ENCODE peak calls at places on chromosome 7, in nine cellular contexts. M is naive thymus-derived CD8-positive, alpha-beta T cell; Y is activated CD8-positive, alpha-beta T cell treated with anti-CD3 and anti-CD28 coated beads for 36 hours; X is lung; D is IMR-90; C is heart right ventricle; I is activated T-helper 17 cell treated with anti-CD3 and anti-CD28 coated beads, Interleukin-2, amount 50 U/mL, for 72 hours; J is T-cell; R is aorta. E is an unnamed sample.

GRCh38 chr7:932651-932975 is 21.9 kb downstream of the ADAP1 start:
- ATAC-seq in J (no peak), C (no peak), I (no peak), D (no peak), R (no peak), Y (no peak), M (no peak), X (no peak), E (no peak)

GRCh38 chr7:98921608-98922372 is 43.5 kb downstream of the TRRAP start:
- ATAC-seq in X (no peak), Y (no peak), D (no peak), I (no peak), C (no peak), J (no peak), M (no peak), R (peak; percentile 20), E (no peak)

GRCh38 chr7:22597845-22598244 is 97.9 kb upstream of the STEAP1B start:
- ATAC-seq in X (no peak), C (no peak), R (no peak), Y (no peak), I (no peak), J (no peak), M (no peak), D (no peak), E (no peak)

GRCh38 chr7:120841608-120842007 is 16.3 kb downstream of the TSPAN12 start:
- ATAC-seq in Y (no peak), I (no peak), R (no peak), X (no peak), D (no peak), M (no peak), J (no peak), C (no peak), E (no peak)

GRCh38 chr7:127346575-127347256 is 45.8 kb downstream of the ZNF800 start:
- ATAC-seq in Y (no peak), M (no peak), J (no peak), C (no peak), D (no peak), X (no peak), I (no peak), R (peak; percentile 11), E (no peak)

GRCh38 chr7:115676080-115676479 is 354.5 kb downstream of the TFEC start:
- ATAC-seq in J (no peak), M (no peak), C (no peak), Y (no peak), R (peak; percentile 60), X (no peak), I (no peak), D (peak; percentile 65), E (no peak)

GRCh38 chr7:43302211-43302711 is 189.8 kb downstream of the HECW1 start:
- ATAC-seq in C (no peak), D (peak; percentile 56), R (no peak), J (no peak), Y (peak; percentile 81), X (no peak), M (no peak), I (peak; percentile 79), E (peak; percentile 69)

GRCh38 chr7:1123721-1124120 is 35.8 kb downstream of the GPER1 start:
- ATAC-seq in M (no peak), D (peak; percentile 96), C (peak; percentile 88), R (peak; percentile 94), X (peak; percentile 78), Y (no peak), I (no peak), J (no peak), E (peak; percentile 25)

GRCh38 chr7:79781716-79782115 is 328.2 kb upstream of the MAGI2 start:
- ATAC-seq in I (no peak), R (no peak), J (no peak), X (no peak), C (no peak), M (no peak), Y (no peak), D (no peak), E (no peak)

GRCh38 chr7:107697246-107698044 is 36.8 kb downstream of the SLC26A4 start:
- ATAC-seq in R (no peak), C (no peak), Y (no peak), M (no peak), J (no peak), I (no peak), D (no peak), X (no peak), E (no peak)

GRCh38 chr7:138590154-138590553 is 111.0 kb downstream of the SVOPL start:
- ATAC-seq in J (no peak), D (no peak), C (no peak), R (no peak), Y (no peak), I (no peak), M (no peak), X (no peak), E (no peak)

GRCh38 chr7:218316-218715 is 25.9 kb downstream of the FAM20C start:
- ATAC-seq in J (no peak), Y (no peak), R (peak; percentile 20), X (no peak), I (no peak), M (no peak), D (no peak), C (peak; percentile 7), E (no peak)

GRCh38 chr7:24290004-24290641 is 6.1 kb downstream of the NPY start:
- ATAC-seq in R (no peak), M (peak; percentile 76), C (no peak), D (peak; percentile 69), I (peak; percentile 97), Y (peak; percentile 97), X (no peak), J (peak; percentile 76), E (peak; percentile 48)

GRCh38 chr7:32865448-32865847 is 26.1 kb downstream of the KBTBD2 start:
- ATAC-seq in Y (no peak), X (no peak), J (no peak), M (peak; percentile 16), R (no peak), D (no peak), I (no peak), C (no peak), E (no peak)

GRCh38 chr7:101420436-101420835 is 57.8 kb downstream of the COL26A1 start:
- ATAC-seq in Y (peak; percentile 53), X (no peak), C (no peak), D (no peak), J (no peak), M (no peak), I (no peak), R (no peak), E (peak; percentile 8)

GRCh38 chr7:93175219-93175618 is 27.0 kb upstream of the SAMD9L start:
- ATAC-seq in J (no peak), R (no peak), I (no peak), D (no peak), Y (no peak), M (no peak), C (no peak), X (no peak), E (no peak)

GRCh38 chr7:138575897-138576428 is 115.9 kb downstream of the TRIM24 start:
- ATAC-seq in X (no peak), Y (no peak), M (no peak), R (no peak), D (no peak), C (no peak), I (no peak), J (no peak), E (no peak)

GRCh38 chr7:44309271-44310091 is 15.9 kb downstream of the CAMK2B start:
- ATAC-seq in X (peak; percentile 83), R (peak; percentile 79), I (peak; percentile 77), D (peak; percentile 95), C (peak; percentile 78), J (peak; percentile 76), M (peak; percentile 98), Y (peak; percentile 85), E (peak; percentile 54)

GRCh38 chr7:17342726-17343125 is 44.3 kb downstream of the AHR start:
- ATAC-seq in J (no peak), D (no peak), R (no peak), I (no peak), M (no peak), X (no peak), C (no peak), Y (no peak), E (no peak)

GRCh38 chr7:2521952-2522591 is 2.5 kb downstream of the LFNG start:
- ATAC-seq in C (no peak), I (peak; percentile 64), Y (peak; percentile 69), D (no peak), R (no peak), J (peak; percentile 30), X (no peak), M (peak; percentile 31), E (no peak)

GRCh38 chr7:99127636-99128035 is 16.3 kb downstream of the SMURF1 start:
- ATAC-seq in R (no peak), X (no peak), D (peak; percentile 38), M (no peak), Y (no peak), I (no peak), C (no peak), J (no peak), E (no peak)

GRCh38 chr7:82319674-82320118 is 123.9 kb downstream of the CACNA2D1 start:
- ATAC-seq in D (peak; percentile 86), M (no peak), R (no peak), X (no peak), Y (no peak), I (no peak), J (no peak), C (peak; percentile 95), E (no peak)

GRCh38 chr7:155646669-155647068 is 2.2 kb downstream of the RBM33 start:
- ATAC-seq in R (no peak), J (no peak), C (no peak), M (no peak), X (no peak), I (no peak), Y (no peak), D (no peak), E (no peak)

GRCh38 chr7:112481833-112482669 is 1.3 kb downstream of the LSMEM1 start:
- ATAC-seq in I (no peak), X (peak; percentile 60), C (peak; percentile 89), R (peak; percentile 92), J (no peak), Y (no peak), M (no peak), D (peak; percentile 69), E (peak; percentile 96)

GRCh38 chr7:143391462-143392404 is 10.6 kb downstream of the ZYX start:
- ATAC-seq in R (peak; percentile 90), M (no peak), J (no peak), Y (no peak), C (peak; percentile 70), X (peak; percentile 24), I (no peak), D (peak; percentile 16), E (peak; percentile 23)

GRCh38 chr7:6228363-6228762 is 44.1 kb downstream of the CYTH3 start:
- ATAC-seq in X (no peak), M (no peak), Y (no peak), C (peak; percentile 66), D (peak; percentile 32), I (no peak), R (peak; percentile 55), J (no peak), E (no peak)

GRCh38 chr7:87948371-87948770 is 14.3 kb downstream of the ADAM22 start:
- ATAC-seq in Y (no peak), R (no peak), M (no peak), D (no peak), C (no peak), J (no peak), X (no peak), I (no peak), E (no peak)

GRCh38 chr7:153951207-153951725 is 100.9 kb upstream of the DPP6 start:
- ATAC-seq in C (no peak), I (no peak), X (no peak), D (no peak), M (no peak), Y (no peak), R (no peak), J (no peak), E (no peak)

GRCh38 chr7:100503350-100503735 is 19.6 kb downstream of the NYAP1 start:
- ATAC-seq in C (no peak), M (no peak), J (no peak), X (no peak), R (no peak), Y (no peak), D (peak; percentile 63), I (no peak), E (no peak)

E was measured in esophagus mucosa.